ENCODE peak calls at places on chromosomes 3 and 15, in four cellular contexts. W is heart left ventricle; A is AG10803; U is activated T-cell treated with anti-CD3 and anti-CD28 coated beads, Interleukin-2, amount 50 U/mL, for 1 hour. F is an unnamed sample.

GRCh38 chr3:59978979-59979378 is 929.2 kb upstream of the CFAP20DC start:
- DNase-seq in W (no peak), A (no peak), U (no peak), F (no peak)

GRCh38 chr3:63096248-63097058 is 181.7 kb upstream of the SYNPR start:
- DNase-seq in W (no peak), A (no peak), U (no peak), F (no peak)

GRCh38 chr3:52233968-52234367 is 5.0 kb downstream of the TWF2 start:
- DNase-seq in W (peak; percentile 87), A (no peak), U (no peak), F (no peak)

GRCh38 chr3:177110308-177111254 is 86.7 kb downstream of the TBL1XR1 start:
- DNase-seq in W (no peak), A (no peak), U (no peak), F (no peak)

GRCh38 chr3:127678611-127679533 is 6.1 kb downstream of the ABTB1 start:
- DNase-seq in W (no peak), A (no peak), U (peak; percentile 13), F (no peak)

GRCh38 chr15:25850154-25851111 is 12.7 kb downstream of the ATP10A start:
- DNase-seq in W (peak; percentile 87), A (peak; percentile 85), U (peak; percentile 78), F (peak; percentile 64)

GRCh38 chr3:10370429-10370828 is 49.5 kb upstream of the SEC13 start:
- DNase-seq in W (no peak), A (peak; percentile 42), U (no peak), F (peak; percentile 66)

GRCh38 chr3:39148116-39149058 is 5.0 kb downstream of the CSRNP1 start:
- DNase-seq in W (no peak), A (peak; percentile 33), U (peak; percentile 48), F (peak; percentile 44)

GRCh38 chr3:58353722-58354553 is 21.2 kb downstream of the PXK start:
- DNase-seq in W (no peak), A (peak; percentile 70), U (no peak), F (no peak)

GRCh38 chr3:69993747-69994146 is 5.8 kb upstream of the SAMMSON start:
- DNase-seq in W (no peak), A (no peak), U (no peak), F (no peak)

GRCh38 chr3:143585720-143586456 is 262.4 kb downstream of the SLC9A9 start:
- DNase-seq in W (no peak), A (no peak), U (no peak), F (no peak)

GRCh38 chr3:114506622-114507300 is 212.9 kb downstream of the TIGIT start:
- DNase-seq in W (no peak), A (peak; percentile 78), U (no peak), F (peak; percentile 90)

GRCh38 chr3:13325092-13325491 is 95.0 kb downstream of the NUP210 start:
- DNase-seq in W (no peak), A (no peak), U (no peak), F (no peak)

GRCh38 chr3:39443530-39443929 is 23.9 kb upstream of the MOBP start:
- DNase-seq in W (no peak), A (no peak), U (no peak), F (no peak)

GRCh38 chr15:52082197-52083036 is 30.2 kb downstream of the BCL2L10 start:
- DNase-seq in W (no peak), A (peak; percentile 72), U (no peak), F (peak; percentile 82)

GRCh38 chr15:56074866-56075265 is 81.5 kb upstream of the NEDD4 start:
- DNase-seq in W (no peak), A (no peak), U (no peak), F (no peak)

GRCh38 chr3:99579246-99579645 is 59.1 kb upstream of the COL8A1 start:
- DNase-seq in W (no peak), A (peak; percentile 79), U (no peak), F (peak; percentile 92)

GRCh38 chr15:70792171-70792573 is 28.8 kb upstream of the UACA start:
- DNase-seq in W (no peak), A (peak; percentile 71), U (no peak), F (peak; percentile 89)

GRCh38 chr15:88954431-88955277 is 41.5 kb upstream of the MFGE8 start:
- DNase-seq in W (peak; percentile 76), A (peak; percentile 69), U (no peak), F (no peak)

GRCh38 chr3:123084738-123085237 is 18.0 kb downstream of the PDIA5 start:
- DNase-seq in W (no peak), A (no peak), U (no peak), F (no peak)

GRCh38 chr3:12799525-12800440 is 3.3 kb downstream of the CAND2 start:
- DNase-seq in W (no peak), A (no peak), U (no peak), F (no peak)

GRCh38 chr3:146581877-146582508 is 23.2 kb downstream of the PLSCR5 start:
- DNase-seq in W (no peak), A (peak; percentile 19), U (no peak), F (peak; percentile 34)

GRCh38 chr15:76844096-76844495 is 61.0 kb downstream of the SCAPER start:
- DNase-seq in W (no peak), A (peak; percentile 20), U (no peak), F (peak; percentile 8)

F was measured in astrocyte.